ENCODE peak calls at places on chromosomes 3 and 15, in six cellular contexts. Z is mesenchymal stem cell, O is neuronal stem cell, F is IMR-90, I is trophoblast cell, W is H1. L is an unnamed sample.

GRCh38 chr3:45313743-45314403 is 74.5 kb upstream of the LARS2 start:
- DNase-seq in Z (no peak), O (no peak), F (no peak), I (no peak), W (no peak), L (no peak)

GRCh38 chr3:56188201-56188600 is 280.1 kb downstream of the ERC2 start:
- DNase-seq in Z (no peak), O (no peak), F (no peak), I (no peak), W (no peak), L (no peak)

GRCh38 chr3:124230928-124231456 is 239.1 kb upstream of the ROPN1 start:
- DNase-seq in Z (no peak), O (no peak), F (no peak), I (no peak), W (no peak), L (no peak)

GRCh38 chr15:43441316-43441715 is 51.6 kb downstream of the TP53BP1 start:
- DNase-seq in Z (peak), O (no peak), F (peak), I (no peak), W (no peak), L (no peak)

GRCh38 chr3:57179580-57180410 is 14.6 kb upstream of the IL17RD start:
- DNase-seq in Z (peak), O (no peak), F (peak), I (no peak), W (no peak), L (no peak)

GRCh38 chr15:82532383-82532990 is 7.8 kb downstream of the RPS17 start:
- DNase-seq in Z (no peak), O (no peak), F (no peak), I (no peak), W (no peak), L (peak)

GRCh38 chr3:160486459-160486869 is 36.9 kb upstream of the TRIM59 start:
- DNase-seq in Z (peak), O (peak), F (peak), I (no peak), W (no peak), L (no peak)

GRCh38 chr3:72359743-72360142 is 488.5 kb downstream of the SHQ1 start:
- DNase-seq in Z (no peak), O (no peak), F (no peak), I (no peak), W (no peak), L (no peak)

GRCh38 chr3:114213669-114214541 is 23.5 kb downstream of the ZNF80 start:
- DNase-seq in Z (peak), O (no peak), F (peak), I (peak), W (no peak), L (peak)

GRCh38 chr3:124510290-124510689 is 220.0 kb upstream of the UMPS start:
- DNase-seq in Z (no peak), O (no peak), F (peak), I (peak), W (no peak), L (no peak)

GRCh38 chr15:68364028-68364659 is 67.8 kb downstream of the ITGA11 start:
- DNase-seq in Z (peak), O (no peak), F (peak), I (no peak), W (no peak), L (no peak)

GRCh38 chr15:51497806-51498205 is 124.8 kb downstream of the DMXL2 start:
- DNase-seq in Z (no peak), O (no peak), F (no peak), I (no peak), W (no peak), L (no peak)

GRCh38 chr15:78313383-78313782 is 14.0 kb upstream of the SKIC8 start:
- DNase-seq in Z (no peak), O (no peak), F (no peak), I (no peak), W (no peak), L (no peak)

GRCh38 chr15:86588413-86588812 is 508.7 kb downstream of the AGBL1 start:
- DNase-seq in Z (peak), O (no peak), F (no peak), I (no peak), W (no peak), L (no peak)

GRCh38 chr3:62117903-62118548 is 255.3 kb downstream of the FEZF2 start:
- DNase-seq in Z (no peak), O (no peak), F (no peak), I (no peak), W (no peak), L (no peak)
- H4K91ac ChIP-seq in Z (no peak), O (no peak), F (no peak), I (no peak), W (no peak), L (no peak)

DNA sequence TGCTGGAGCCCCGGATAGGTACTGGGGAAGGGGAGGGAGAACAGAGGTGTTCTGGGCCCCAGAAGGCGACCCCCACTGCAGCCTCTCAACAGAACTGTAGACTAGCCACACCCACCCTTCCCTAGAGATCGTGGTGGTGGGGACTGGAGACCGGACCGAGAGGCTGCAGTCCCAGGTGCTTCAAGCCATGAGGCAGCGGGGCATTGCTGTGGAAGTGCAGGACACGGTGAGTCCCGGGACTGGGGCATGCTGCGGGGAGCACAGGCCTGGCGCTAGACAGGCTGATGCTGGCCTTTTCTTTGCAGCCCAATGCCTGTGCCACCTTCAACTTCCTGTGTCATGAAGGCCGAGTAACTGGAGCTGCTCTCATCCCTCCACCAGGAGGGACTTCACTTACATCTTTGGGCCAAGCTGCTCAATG is 840 bp downstream of the NDUFAF3 start:
- DNase-seq in Z (peak), O (no peak), F (no peak), I (no peak), W (no peak), L (no peak)
- H2AK5ac ChIP-seq in Z (no peak), O (peak), F (peak), I (peak), W (peak), L (no peak)

DNA sequence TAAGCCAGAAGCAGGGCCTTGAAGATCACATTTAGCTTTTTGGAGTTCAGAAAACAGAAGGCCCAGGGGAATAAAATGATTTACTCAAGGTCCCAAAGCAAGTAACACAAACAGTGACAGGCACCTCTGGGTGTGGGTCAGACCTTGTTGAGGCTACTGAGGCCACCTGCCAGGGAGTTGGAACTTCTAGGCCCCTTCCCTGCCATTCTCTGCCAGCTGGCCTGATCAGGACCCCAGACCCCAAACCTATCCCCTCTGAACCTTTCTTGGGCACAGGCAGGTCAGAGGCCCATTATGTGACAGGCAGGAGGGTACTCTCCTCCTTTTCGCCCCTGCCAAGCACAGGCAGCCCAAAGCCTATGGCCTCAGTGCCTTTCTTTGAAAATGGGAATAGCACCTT is 49.4 kb upstream of the ATP2B2 start:
- DNase-seq in Z (no peak), O (no peak), F (no peak), I (no peak), W (peak), L (peak)
- H4K91ac ChIP-seq in Z (no peak), O (no peak), F (no peak), I (no peak), W (no peak), L (peak)

GRCh38 chr15:63780969-63781368 is 52.8 kb downstream of the HERC1 start:
- DNase-seq in Z (no peak), O (no peak), F (no peak), I (no peak), W (no peak), L (no peak)

GRCh38 chr15:63778800-63779199 is 54.9 kb downstream of the HERC1 start:
- DNase-seq in Z (no peak), O (no peak), F (no peak), I (no peak), W (no peak), L (no peak)

DNA sequence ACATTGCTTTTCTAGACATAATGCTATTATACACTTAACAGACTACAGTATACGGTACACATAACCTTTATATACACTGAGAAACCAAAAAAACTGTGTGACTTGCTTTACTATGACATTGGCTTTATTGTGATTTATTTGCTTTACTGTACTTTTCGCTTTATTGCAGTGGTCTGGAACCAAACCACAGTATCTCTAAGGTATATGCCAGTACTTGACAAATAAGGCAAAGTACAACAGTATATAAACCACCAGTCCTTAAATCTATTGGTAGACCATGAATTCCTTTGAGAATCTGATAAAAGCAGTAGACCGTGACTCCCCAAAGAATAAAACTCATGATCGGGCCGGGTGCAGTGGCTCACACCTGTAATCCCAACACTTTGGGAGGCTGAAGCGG is 50.3 kb downstream of the HERC1 start:
- DNase-seq in Z (no peak), O (no peak), F (no peak), I (no peak), W (no peak), L (no peak)
- H2AK5ac ChIP-seq in Z (no peak), O (no peak), F (no peak), I (no peak), W (no peak), L (no peak)

GRCh38 chr3:76429536-76430177 is 610.2 kb upstream of the ROBO2 start:
- DNase-seq in Z (no peak), O (no peak), F (no peak), I (no peak), W (no peak), L (no peak)
- H4K91ac ChIP-seq in Z (no peak), O (no peak), F (peak), I (no peak), W (no peak), L (no peak)

GRCh38 chr3:51875501-51875900 is at the start of gene IQCF5:
- DNase-seq in Z (no peak), O (no peak), F (no peak), I (no peak), W (no peak), L (no peak)
- H2AK5ac ChIP-seq in Z (no peak), O (no peak), F (no peak), I (no peak), W (no peak), L (no peak)

GRCh38 chr15:84625125-84625524 is 24.3 kb downstream of the ZSCAN2 start:
- DNase-seq in Z (no peak), O (no peak), F (no peak), I (no peak), W (no peak), L (no peak)

GRCh38 chr15:84624359-84624758 is 23.6 kb downstream of the ZSCAN2 start:
- DNase-seq in Z (no peak), O (no peak), F (no peak), I (no peak), W (no peak), L (no peak)

GRCh38 chr15:84616235-84616634 is 15.4 kb downstream of the ZSCAN2 start:
- DNase-seq in Z (no peak), O (no peak), F (no peak), I (no peak), W (no peak), L (no peak)

GRCh38 chr15:84620626-84621025 is 19.8 kb downstream of the ZSCAN2 start:
- DNase-seq in Z (no peak), O (no peak), F (no peak), I (no peak), W (no peak), L (no peak)

DNA sequence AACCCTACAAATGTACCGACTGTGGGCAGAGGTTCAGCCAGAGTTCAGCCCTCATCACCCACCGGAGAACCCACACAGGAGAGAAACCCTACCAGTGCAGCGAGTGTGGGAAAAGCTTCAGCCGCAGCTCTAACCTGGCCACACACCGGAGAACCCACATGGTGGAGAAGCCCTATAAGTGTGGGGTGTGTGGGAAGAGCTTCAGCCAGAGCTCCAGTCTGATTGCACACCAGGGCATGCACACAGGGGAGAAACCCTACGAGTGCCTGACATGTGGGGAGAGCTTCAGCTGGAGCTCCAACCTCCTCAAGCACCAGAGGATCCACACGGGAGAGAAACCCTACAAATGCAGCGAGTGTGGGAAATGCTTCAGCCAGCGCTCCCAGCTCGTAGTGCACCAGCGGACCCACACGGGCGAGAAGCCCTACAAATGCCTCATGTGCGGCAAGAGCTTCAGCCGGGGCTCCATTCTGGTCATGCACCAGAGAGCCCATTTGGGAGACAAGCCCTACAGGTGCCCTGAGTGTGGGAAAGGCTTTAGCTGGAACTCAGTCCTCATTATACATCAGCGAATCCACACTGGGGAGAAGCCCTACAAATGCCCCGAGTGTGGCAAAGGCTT is 20.7 kb downstream of the ZSCAN2 start:
- DNase-seq in Z (no peak), O (no peak), F (no peak), I (no peak), W (no peak), L (no peak)
- H4K91ac ChIP-seq in Z (no peak), O (no peak), F (no peak), I (no peak), W (no peak), L (no peak)